ENCODE peak calls at places on chromosomes 5 and 9, in eight cellular contexts. One of them, this sample, is unnamed.

GRCh38 chr9:111873901-111874300 is 22.7 kb upstream of the UGCG start:
- DNase-seq in thoracic aorta: no peak
- DNase-seq in mesendoderm: no peak
- DNase-seq in A549: no peak
- DNase-seq in kidney: no peak
- DNase-seq in fibroblast of lung: no peak
- DNase-seq in right lobe of liver: no peak
- DNase-seq in left lung: no peak
- DNase-seq in this sample: no peak

GRCh38 chr5:58800410-58800809 is 217.5 kb downstream of the RAB3C start:
- DNase-seq in thoracic aorta: no peak
- DNase-seq in mesendoderm: no peak
- DNase-seq in A549: no peak
- DNase-seq in kidney: no peak
- DNase-seq in fibroblast of lung: no peak
- DNase-seq in right lobe of liver: no peak
- DNase-seq in left lung: peak; percentile 24
- DNase-seq in this sample: no peak

GRCh38 chr5:16809816-16810502 is 126.1 kb downstream of the MYO10 start:
- DNase-seq in thoracic aorta: no peak
- DNase-seq in mesendoderm: no peak
- DNase-seq in A549: no peak
- DNase-seq in kidney: no peak
- DNase-seq in fibroblast of lung: peak; percentile 91
- DNase-seq in right lobe of liver: no peak
- DNase-seq in left lung: no peak
- DNase-seq in this sample: no peak

GRCh38 chr5:168227973-168228615 is 63.4 kb upstream of the WWC1 start:
- DNase-seq in thoracic aorta: no peak
- DNase-seq in mesendoderm: no peak
- DNase-seq in A549: no peak
- DNase-seq in kidney: no peak
- DNase-seq in fibroblast of lung: peak; percentile 61
- DNase-seq in right lobe of liver: no peak
- DNase-seq in left lung: no peak
- DNase-seq in this sample: no peak

GRCh38 chr5:73228052-73228451 is 55.1 kb downstream of the TMEM174 start:
- DNase-seq in thoracic aorta: no peak
- DNase-seq in mesendoderm: no peak
- DNase-seq in A549: no peak
- DNase-seq in kidney: no peak
- DNase-seq in fibroblast of lung: no peak
- DNase-seq in right lobe of liver: no peak
- DNase-seq in left lung: no peak
- DNase-seq in this sample: no peak

GRCh38 chr5:179468696-179469095 is 81.7 kb upstream of the RUFY1 start:
- DNase-seq in thoracic aorta: no peak
- DNase-seq in mesendoderm: no peak
- DNase-seq in A549: no peak
- DNase-seq in kidney: no peak
- DNase-seq in fibroblast of lung: no peak
- DNase-seq in right lobe of liver: no peak
- DNase-seq in left lung: no peak
- DNase-seq in this sample: no peak

GRCh38 chr9:38417003-38417965 is 7.0 kb downstream of the IGFBPL1 start:
- DNase-seq in thoracic aorta: no peak
- DNase-seq in mesendoderm: peak; percentile 78
- DNase-seq in A549: peak; percentile 38
- DNase-seq in kidney: no peak
- DNase-seq in fibroblast of lung: no peak
- DNase-seq in right lobe of liver: no peak
- DNase-seq in left lung: no peak
- DNase-seq in this sample: no peak

GRCh38 chr5:149857499-149857898 is 87.1 kb downstream of the PDE6A start:
- DNase-seq in thoracic aorta: peak; percentile 28
- DNase-seq in mesendoderm: no peak
- DNase-seq in A549: no peak
- DNase-seq in kidney: peak; percentile 89
- DNase-seq in fibroblast of lung: peak; percentile 27
- DNase-seq in right lobe of liver: peak; percentile 63
- DNase-seq in left lung: no peak
- DNase-seq in this sample: peak; percentile 9

GRCh38 chr9:93597871-93598646 is 21.7 kb downstream of the PHF2 start:
- DNase-seq in thoracic aorta: no peak
- DNase-seq in mesendoderm: no peak
- DNase-seq in A549: no peak
- DNase-seq in kidney: peak; percentile 44
- DNase-seq in fibroblast of lung: no peak
- DNase-seq in right lobe of liver: peak; percentile 29
- DNase-seq in left lung: peak; percentile 44
- DNase-seq in this sample: no peak

GRCh38 chr9:136019681-136020060 is 58.5 kb upstream of the UBAC1 start:
- DNase-seq in thoracic aorta: no peak
- DNase-seq in mesendoderm: no peak
- DNase-seq in A549: no peak
- DNase-seq in kidney: no peak
- DNase-seq in fibroblast of lung: no peak
- DNase-seq in right lobe of liver: peak; percentile 46
- DNase-seq in left lung: no peak
- DNase-seq in this sample: no peak

GRCh38 chr9:70079364-70080103 is 35.9 kb downstream of the MAMDC2 start:
- DNase-seq in thoracic aorta: no peak
- DNase-seq in mesendoderm: no peak
- DNase-seq in A549: no peak
- DNase-seq in kidney: no peak
- DNase-seq in fibroblast of lung: no peak
- DNase-seq in right lobe of liver: no peak
- DNase-seq in left lung: no peak
- DNase-seq in this sample: no peak

GRCh38 chr5:84343171-84343570 is 41.5 kb downstream of the EDIL3 start:
- DNase-seq in thoracic aorta: no peak
- DNase-seq in mesendoderm: no peak
- DNase-seq in A549: no peak
- DNase-seq in kidney: no peak
- DNase-seq in fibroblast of lung: peak; percentile 31
- DNase-seq in right lobe of liver: no peak
- DNase-seq in left lung: no peak
- DNase-seq in this sample: no peak

GRCh38 chr9:110241491-110242321 is 14.6 kb downstream of the TXN start:
- DNase-seq in thoracic aorta: no peak
- DNase-seq in mesendoderm: peak; percentile 75
- DNase-seq in A549: no peak
- DNase-seq in kidney: no peak
- DNase-seq in fibroblast of lung: no peak
- DNase-seq in right lobe of liver: no peak
- DNase-seq in left lung: no peak
- DNase-seq in this sample: no peak

GRCh38 chr5:134143431-134143830 is 28.9 kb downstream of the TCF7 start:
- DNase-seq in thoracic aorta: no peak
- DNase-seq in mesendoderm: no peak
- DNase-seq in A549: no peak
- DNase-seq in kidney: peak; percentile 21
- DNase-seq in fibroblast of lung: no peak
- DNase-seq in right lobe of liver: no peak
- DNase-seq in left lung: no peak
- DNase-seq in this sample: no peak

GRCh38 chr9:116435706-116436105 is 251.4 kb upstream of the TRIM32 start:
- DNase-seq in thoracic aorta: no peak
- DNase-seq in mesendoderm: peak; percentile 87
- DNase-seq in A549: no peak
- DNase-seq in kidney: no peak
- DNase-seq in fibroblast of lung: peak; percentile 46
- DNase-seq in right lobe of liver: no peak
- DNase-seq in left lung: no peak
- DNase-seq in this sample: no peak

DNA sequence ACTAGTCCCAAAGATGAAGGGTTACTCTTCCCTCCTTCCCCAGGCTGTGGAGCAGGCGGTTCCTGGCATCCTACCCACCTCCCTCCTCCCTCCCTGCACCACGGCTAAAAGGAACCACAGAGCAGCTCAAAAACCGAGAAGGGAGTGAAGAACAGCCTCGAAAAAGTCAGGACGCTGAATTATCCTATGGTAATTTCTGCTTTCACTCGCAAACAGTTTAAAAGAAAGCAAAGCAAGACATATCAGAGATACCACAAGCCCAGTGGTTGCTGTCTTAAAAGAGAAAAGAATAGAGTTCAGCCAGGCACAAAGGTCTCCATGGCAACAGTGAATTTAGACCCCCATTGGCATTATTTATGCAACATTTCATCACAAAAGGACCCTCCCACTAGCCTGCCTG is 315.4 kb downstream of the CTNND2 start:
- DNase-seq in thoracic aorta: no peak
- DNase-seq in mesendoderm: peak; percentile 70
- DNase-seq in A549: no peak
- DNase-seq in kidney: no peak
- DNase-seq in fibroblast of lung: peak; percentile 32
- DNase-seq in right lobe of liver: no peak
- DNase-seq in left lung: no peak
- DNase-seq in this sample: peak; percentile 43
- H3K27ac ChIP-seq in thoracic aorta: no peak overlapping the region
- H3K27ac ChIP-seq in mesendoderm: no peak overlapping the region
- H3K27ac ChIP-seq in A549: no peak overlapping the region
- H3K27ac ChIP-seq in kidney: no peak overlapping the region
- H3K27ac ChIP-seq in fibroblast of lung: no peak overlapping the region
- H3K27ac ChIP-seq in right lobe of liver: no peak overlapping the region
- H3K27ac ChIP-seq in left lung: no peak overlapping the region
- H3K27ac ChIP-seq in this sample: peak overlapping the region; percentile 80

DNA sequence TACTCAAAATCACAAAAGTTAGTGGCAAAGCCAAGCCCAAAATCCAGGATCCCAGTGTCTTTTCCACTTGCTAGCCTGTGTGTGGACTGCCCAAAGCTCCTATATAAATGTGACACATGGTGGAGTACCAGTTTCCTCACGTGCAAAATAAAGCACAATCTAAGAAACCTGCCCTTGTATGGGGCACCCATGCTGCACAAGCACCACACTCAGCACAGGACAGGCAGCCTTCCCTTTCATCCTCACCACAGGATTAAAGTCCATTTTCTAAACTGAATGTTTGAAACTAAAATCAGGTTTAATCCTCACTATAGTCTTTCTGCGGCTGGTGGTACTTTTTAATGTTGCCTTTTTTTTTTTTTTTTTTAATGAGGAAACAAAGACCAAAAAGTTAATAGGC is 5.5 kb downstream of the CDK5RAP2 start:
- DNase-seq in thoracic aorta: no peak
- DNase-seq in mesendoderm: no peak
- DNase-seq in A549: no peak
- DNase-seq in kidney: no peak
- DNase-seq in fibroblast of lung: no peak
- DNase-seq in right lobe of liver: no peak
- DNase-seq in left lung: no peak
- DNase-seq in this sample: no peak
- H3K27ac ChIP-seq in thoracic aorta: no peak overlapping the region
- H3K27ac ChIP-seq in mesendoderm: no peak overlapping the region
- H3K27ac ChIP-seq in A549: no peak overlapping the region
- H3K27ac ChIP-seq in kidney: no peak overlapping the region
- H3K27ac ChIP-seq in fibroblast of lung: no peak overlapping the region
- H3K27ac ChIP-seq in right lobe of liver: peak overlapping the region; percentile 63
- H3K27ac ChIP-seq in left lung: no peak overlapping the region
- H3K27ac ChIP-seq in this sample: peak overlapping the region; percentile 28

GRCh38 chr9:121945849-121946248 is 147.3 kb downstream of the TTLL11 start:
- DNase-seq in thoracic aorta: no peak
- DNase-seq in mesendoderm: no peak
- DNase-seq in A549: no peak
- DNase-seq in kidney: no peak
- DNase-seq in fibroblast of lung: peak; percentile 46
- DNase-seq in right lobe of liver: no peak
- DNase-seq in left lung: no peak
- DNase-seq in this sample: no peak

GRCh38 chr9:121946465-121946864 is 146.6 kb downstream of the TTLL11 start:
- DNase-seq in thoracic aorta: no peak
- DNase-seq in mesendoderm: no peak
- DNase-seq in A549: no peak
- DNase-seq in kidney: no peak
- DNase-seq in fibroblast of lung: no peak
- DNase-seq in right lobe of liver: no peak
- DNase-seq in left lung: no peak
- DNase-seq in this sample: no peak

GRCh38 chr9:121944741-121945191 is 148.3 kb downstream of the TTLL11 start:
- DNase-seq in thoracic aorta: no peak
- DNase-seq in mesendoderm: no peak
- DNase-seq in A549: no peak
- DNase-seq in kidney: no peak
- DNase-seq in fibroblast of lung: peak; percentile 59
- DNase-seq in right lobe of liver: no peak
- DNase-seq in left lung: no peak
- DNase-seq in this sample: no peak

GRCh38 chr9:121943463-121943862 is 149.6 kb downstream of the TTLL11 start:
- DNase-seq in thoracic aorta: no peak
- DNase-seq in mesendoderm: no peak
- DNase-seq in A549: no peak
- DNase-seq in kidney: no peak
- DNase-seq in fibroblast of lung: no peak
- DNase-seq in right lobe of liver: no peak
- DNase-seq in left lung: no peak
- DNase-seq in this sample: no peak

GRCh38 chr9:121945281-121945680 is 147.8 kb downstream of the TTLL11 start:
- DNase-seq in thoracic aorta: no peak
- DNase-seq in mesendoderm: no peak
- DNase-seq in A549: no peak
- DNase-seq in kidney: no peak
- DNase-seq in fibroblast of lung: no peak
- DNase-seq in right lobe of liver: no peak
- DNase-seq in left lung: no peak
- DNase-seq in this sample: no peak
- H3K27ac ChIP-seq in thoracic aorta: peak overlapping the region; percentile 0
- H3K27ac ChIP-seq in mesendoderm: no peak overlapping the region
- H3K27ac ChIP-seq in A549: no peak overlapping the region
- H3K27ac ChIP-seq in kidney: no peak overlapping the region
- H3K27ac ChIP-seq in fibroblast of lung: no peak overlapping the region
- H3K27ac ChIP-seq in right lobe of liver: no peak overlapping the region
- H3K27ac ChIP-seq in left lung: no peak overlapping the region
- H3K27ac ChIP-seq in this sample: no peak overlapping the region

DNA sequence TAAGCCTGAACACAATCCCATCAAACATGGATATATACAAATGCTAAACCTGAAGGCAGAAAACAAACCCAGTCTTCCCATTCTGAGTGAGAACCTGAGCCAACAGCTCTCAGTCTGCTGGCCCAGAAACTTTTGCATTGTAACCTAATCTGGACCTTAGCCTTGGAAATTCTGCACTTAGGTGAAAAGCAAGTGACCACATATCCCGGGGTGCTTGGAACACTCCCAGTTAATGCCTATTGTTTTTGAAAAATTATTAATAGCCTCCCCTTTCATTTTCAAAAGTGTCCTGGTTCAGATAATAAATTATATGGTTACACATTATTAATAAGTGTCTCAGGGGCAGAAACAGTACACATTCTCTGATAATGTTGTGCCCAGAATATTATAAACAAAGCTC is 228.3 kb upstream of the TARS1 start:
- DNase-seq in thoracic aorta: no peak
- DNase-seq in mesendoderm: no peak
- DNase-seq in A549: no peak
- DNase-seq in kidney: no peak
- DNase-seq in fibroblast of lung: no peak
- DNase-seq in right lobe of liver: no peak
- DNase-seq in left lung: no peak
- DNase-seq in this sample: no peak
- H3K27ac ChIP-seq in thoracic aorta: no peak overlapping the region
- H3K27ac ChIP-seq in mesendoderm: no peak overlapping the region
- H3K27ac ChIP-seq in A549: no peak overlapping the region
- H3K27ac ChIP-seq in kidney: no peak overlapping the region
- H3K27ac ChIP-seq in fibroblast of lung: no peak overlapping the region
- H3K27ac ChIP-seq in right lobe of liver: no peak overlapping the region
- H3K27ac ChIP-seq in left lung: no peak overlapping the region
- H3K27ac ChIP-seq in this sample: no peak overlapping the region

This sample was measured in substantia nigra.